ENCODE peak calls at places on chromosomes 2 and 18, in six cellular contexts. M is neural progenitor cell; P is small intestine; S is CD8-positive, alpha-beta memory T cell; I is Caco-2; X is HepG2. K is an unnamed sample.

GRCh38 chr2:188079176-188079575 is 212.5 kb upstream of the GULP1 start:
- DNase-seq in M (no peak), I (no peak), P (no peak), S (no peak), X (no peak), K (no peak)

GRCh38 chr2:168002021-168002553 is 245.3 kb downstream of the STK39 start:
- DNase-seq in P (peak; percentile 35), I (no peak), S (no peak), X (no peak), M (peak; percentile 51), K (no peak)

GRCh38 chr18:70047931-70048603 is 100.4 kb upstream of the CD226 start:
- DNase-seq in P (no peak), M (no peak), I (no peak), S (no peak), X (no peak), K (no peak)

GRCh38 chr2:82675186-82675585 is 1783.9 kb downstream of the SUCLG1 start:
- DNase-seq in S (no peak), P (no peak), X (no peak), I (no peak), M (no peak), K (no peak)

GRCh38 chr18:11322006-11322405 is 172.6 kb upstream of the PIEZO2 start:
- DNase-seq in I (no peak), S (no peak), P (no peak), M (no peak), X (no peak), K (no peak)

GRCh38 chr18:74533666-74534065 is 634 bp upstream of the CNDP1 start:
- DNase-seq in S (no peak), M (no peak), P (no peak), I (no peak), X (no peak), K (no peak)

GRCh38 chr2:10103179-10103578 is 19.4 kb upstream of the RRM2 start:
- DNase-seq in M (no peak), S (no peak), P (no peak), I (no peak), X (no peak), K (no peak)

GRCh38 chr2:233255151-233255550 is 3.7 kb downstream of the ATG16L1 start:
- DNase-seq in M (no peak), I (no peak), P (no peak), X (no peak), S (no peak), K (no peak)

GRCh38 chr2:113075030-113075429 is 7.3 kb downstream of the IL1F10 start:
- DNase-seq in M (no peak), I (no peak), S (peak; percentile 10), X (no peak), P (no peak), K (no peak)

GRCh38 chr2:190382851-190383250 is 25.3 kb upstream of the MFSD6 start:
- DNase-seq in M (peak; percentile 39), I (peak; percentile 48), X (peak; percentile 62), S (peak; percentile 58), P (peak; percentile 84), K (peak; percentile 5)

GRCh38 chr2:96251721-96252292 is 14.0 kb downstream of the TMEM127 start:
- DNase-seq in X (peak; percentile 84), I (peak; percentile 83), S (no peak), P (no peak), M (peak; percentile 73), K (no peak)

GRCh38 chr18:11025270-11025669 is 124.1 kb downstream of the PIEZO2 start:
- DNase-seq in X (no peak), P (no peak), M (no peak), I (no peak), S (no peak), K (no peak)

GRCh38 chr2:137980459-137980858 is 16.2 kb downstream of the HNMT start:
- DNase-seq in X (no peak), I (no peak), M (no peak), S (no peak), P (no peak), K (no peak)

GRCh38 chr2:130762910-130763385 is 7.6 kb downstream of the AMER3 start:
- DNase-seq in S (no peak), M (no peak), X (no peak), P (no peak), I (no peak), K (no peak)

GRCh38 chr2:207352978-207353377 is 176.8 kb upstream of the CREB1 start:
- DNase-seq in P (no peak), S (peak; percentile 9), X (no peak), M (peak; percentile 14), I (no peak), K (no peak)

GRCh38 chr2:98658816-98659486 is 50.6 kb downstream of the UNC50 start:
- DNase-seq in M (no peak), I (no peak), X (no peak), P (peak; percentile 20), S (peak; percentile 38), K (no peak)

GRCh38 chr18:31648966-31649429 is 35.4 kb downstream of the B4GALT6 start:
- DNase-seq in S (no peak), M (no peak), P (peak; percentile 62), I (peak; percentile 70), X (peak; percentile 13), K (no peak)

GRCh38 chr2:3670941-3671340 is 12.9 kb downstream of the ALLC start:
- DNase-seq in X (no peak), P (no peak), I (no peak), S (no peak), M (no peak), K (no peak)

GRCh38 chr2:126656311-126657145 is 570 bp downstream of the GYPC start:
- DNase-seq in M (peak; percentile 72), P (peak; percentile 6), X (no peak), I (no peak), S (peak; percentile 51), K (peak; percentile 6)

GRCh38 chr2:60118061-60118460 is 435.4 kb downstream of the BCL11A start:
- DNase-seq in I (no peak), S (no peak), P (peak; percentile 27), X (no peak), M (no peak), K (no peak)

GRCh38 chr2:200752835-200753234 is 58.9 kb upstream of the BZW1 start:
- DNase-seq in I (no peak), P (no peak), X (no peak), S (no peak), M (no peak), K (no peak)

GRCh38 chr18:46754661-46755292 is 2.1 kb downstream of the ST8SIA5 start:
- DNase-seq in S (no peak), P (no peak), I (no peak), X (peak; percentile 2), M (peak; percentile 49), K (no peak)

GRCh38 chr2:21715865-21716264 is 592.1 kb downstream of the TDRD15 start:
- DNase-seq in S (no peak), I (no peak), P (no peak), X (no peak), M (peak; percentile 71), K (no peak)

GRCh38 chr2:62118160-62118559 is 77.8 kb upstream of the B3GNT2 start:
- DNase-seq in I (no peak), P (no peak), X (no peak), S (no peak), M (no peak), K (no peak)

GRCh38 chr2:241993386-241994005 is 124.0 kb downstream of the RTP5 start:
- DNase-seq in S (no peak), M (no peak), I (no peak), X (no peak), P (no peak), K (no peak)

GRCh38 chr18:58491113-58491696 is 137.7 kb downstream of the ALPK2 start:
- DNase-seq in M (no peak), I (no peak), P (peak; percentile 70), X (no peak), S (no peak), K (no peak)

GRCh38 chr2:133390151-133390550 is 178.1 kb downstream of the NCKAP5 start:
- DNase-seq in I (no peak), M (no peak), X (no peak), S (no peak), P (no peak), K (no peak)

GRCh38 chr2:98866033-98866432 is 70.0 kb downstream of the CRACDL start:
- DNase-seq in I (no peak), M (no peak), P (no peak), S (no peak), X (no peak), K (no peak)

GRCh38 chr2:232204457-232204931 is 174.1 kb upstream of the ALPP start:
- DNase-seq in P (no peak), I (no peak), M (peak; percentile 6), X (peak; percentile 77), S (no peak), K (no peak)

GRCh38 chr18:57040175-57040574 is 106.7 kb upstream of the BOD1L2 start:
- DNase-seq in M (no peak), P (no peak), X (no peak), I (no peak), S (no peak), K (no peak)

GRCh38 chr2:220282221-220282620 is 654.8 kb downstream of the SLC4A3 start:
- DNase-seq in X (no peak), I (no peak), M (no peak), S (no peak), P (no peak), K (no peak)

GRCh38 chr2:72824224-72824842 is 1.5 kb downstream of the EXOC6B start:
- DNase-seq in P (peak; percentile 71), I (no peak), S (no peak), M (no peak), X (no peak), K (no peak)

GRCh38 chr2:213425618-213426017 is 141.4 kb downstream of the SPAG16 start:
- DNase-seq in P (no peak), S (no peak), I (no peak), X (no peak), M (no peak), K (no peak)

GRCh38 chr18:72444756-72445155 is 99.4 kb downstream of the CBLN2 start:
- DNase-seq in I (no peak), S (no peak), X (no peak), M (peak; percentile 28), P (no peak), K (no peak)
- H3K9me3 ChIP-seq in I (no peaks in the 10 kb centered on the region), S (no peaks in the 10 kb centered on the region), X (peaks cover 5% of the 10 kb centered on the region), M (no peaks in the 10 kb centered on the region), P (no peaks in the 10 kb centered on the region), K (peaks cover 3% of the 10 kb centered on the region)

GRCh38 chr2:9069496-9069991 is 66.1 kb upstream of the MBOAT2 start:
- DNase-seq in P (no peak), X (no peak), M (no peak), I (no peak), S (no peak), K (no peak)
- H3K9me3 ChIP-seq in P (no peaks in the 10 kb centered on the region), X (no peaks in the 10 kb centered on the region), M (no peaks in the 10 kb centered on the region), I (peaks cover 8% of the 10 kb centered on the region), S (no peaks in the 10 kb centered on the region), K (peaks cover 4% of the 10 kb centered on the region)

GRCh38 chr2:53463771-53464726 is 303.6 kb upstream of the CHAC2 start:
- DNase-seq in M (no peak), X (no peak), I (no peak), P (no peak), S (no peak), K (no peak)

GRCh38 chr2:53473236-53473635 is 294.4 kb upstream of the CHAC2 start:
- DNase-seq in M (peak; percentile 28), X (peak; percentile 13), I (no peak), S (no peak), P (peak; percentile 1), K (no peak)

GRCh38 chr2:53467467-53467866 is 300.1 kb upstream of the CHAC2 start:
- DNase-seq in X (no peak), I (no peak), M (no peak), S (no peak), P (no peak), K (no peak)
- H3K9me3 ChIP-seq in X (no peaks in the 10 kb centered on the region), I (no peaks in the 10 kb centered on the region), M (no peaks in the 10 kb centered on the region), S (no peaks in the 10 kb centered on the region), P (no peaks in the 10 kb centered on the region), K (no peaks in the 10 kb centered on the region)

GRCh38 chr2:170926743-170927297 is 2.2 kb upstream of the GORASP2 start:
- DNase-seq in I (no peak), X (no peak), S (no peak), P (no peak), M (no peak), K (no peak)
- H3K9me3 ChIP-seq in I (peaks cover 19% of the 10 kb centered on the region), X (no peaks in the 10 kb centered on the region), S (no peaks in the 10 kb centered on the region), P (no peaks in the 10 kb centered on the region), M (no peaks in the 10 kb centered on the region), K (no peaks in the 10 kb centered on the region)